ENCODE peak calls at places on chromosome 21, in eight cellular contexts. V, W, T, K, E, S, H and Z are unnamed samples. For H3K4me1, the result is how much of the 10 kb centered on the place peaks cover.

GRCh38 chr21:43812139-43812821 is 22.9 kb downstream of the RRP1 start:
- DNase-seq in S (no peak), W (no peak), E (no peak), H (no peak), T (no peak), V (peak), K (no peak), Z (peak)

GRCh38 chr21:25573409-25574206 is 33.7 kb downstream of the MRPL39 start:
- DNase-seq in T (peak), E (no peak), W (no peak), K (no peak), V (no peak), H (peak), S (no peak), Z (no peak)

GRCh38 chr21:43287111-43287973 is 118.5 kb downstream of the CRYAA start:
- DNase-seq in E (no peak), K (no peak), T (no peak), V (no peak), S (no peak), W (peak), H (no peak), Z (peak)

GRCh38 chr21:43903451-43904091 is 38.5 kb downstream of the AGPAT3 start:
- DNase-seq in S (peak), E (no peak), K (no peak), V (peak), T (no peak), W (peak), H (no peak), Z (no peak)

GRCh38 chr21:25582888-25583287 is 24.4 kb downstream of the MRPL39 start:
- DNase-seq in H (no peak), S (no peak), W (no peak), T (no peak), K (no peak), V (no peak), E (no peak), Z (no peak)

GRCh38 chr21:39527067-39527595 is 75.4 kb downstream of the SH3BGR start:
- DNase-seq in V (no peak), T (no peak), K (no peak), W (no peak), H (no peak), S (no peak), E (no peak), Z (no peak)

GRCh38 chr21:44375686-44376320 is 22.4 kb downstream of the TRPM2 start:
- DNase-seq in S (no peak), T (no peak), V (no peak), H (no peak), K (no peak), E (no peak), W (peak), Z (no peak)

GRCh38 chr21:26115346-26115745 is 55.2 kb downstream of the APP start:
- DNase-seq in H (no peak), E (no peak), K (no peak), V (no peak), W (no peak), T (peak), S (no peak), Z (no peak)

GRCh38 chr21:16534408-16535099 is 804.8 kb downstream of the USP25 start:
- DNase-seq in V (peak), S (peak), W (peak), H (peak), E (peak), K (no peak), T (peak), Z (peak)

GRCh38 chr21:38470762-38471161 is 27.5 kb downstream of the ERG start:
- DNase-seq in S (no peak), E (no peak), H (no peak), W (no peak), V (no peak), K (no peak), T (peak), Z (no peak)

GRCh38 chr21:38468989-38469388 is 29.3 kb downstream of the ERG start:
- DNase-seq in S (no peak), T (peak), H (no peak), E (no peak), V (no peak), W (no peak), K (no peak), Z (no peak)

GRCh38 chr21:38471766-38472165 is 26.5 kb downstream of the ERG start:
- DNase-seq in K (no peak), H (no peak), V (no peak), S (no peak), T (no peak), E (no peak), W (no peak), Z (no peak)

GRCh38 chr21:38467369-38467768 is 30.9 kb downstream of the ERG start:
- DNase-seq in S (no peak), K (no peak), T (no peak), E (no peak), V (no peak), W (no peak), H (no peak), Z (no peak)

DNA sequence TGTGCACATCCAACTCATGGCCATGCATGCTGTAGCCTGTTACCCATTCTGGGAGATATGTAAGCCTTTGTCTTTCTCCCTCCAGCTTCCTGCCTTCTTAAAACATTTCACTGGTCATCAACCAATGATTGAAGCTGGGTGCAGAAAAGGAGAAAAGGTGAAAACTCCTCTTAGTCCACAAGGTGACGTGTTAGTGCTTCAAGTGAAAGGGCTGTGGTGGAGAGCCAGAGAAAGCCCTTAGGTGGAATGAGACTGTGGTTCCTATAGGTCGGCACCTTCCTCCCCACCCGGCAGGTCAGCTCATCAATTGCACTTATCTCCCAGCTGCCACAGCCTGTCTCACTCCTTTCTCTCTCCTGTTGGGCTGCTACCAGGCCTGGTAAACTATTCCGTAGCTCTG is 30.4 kb downstream of the ERG start:
- DNase-seq in H (no peak), K (no peak), W (no peak), T (no peak), E (no peak), S (no peak), V (no peak), Z (no peak)
- H3K4me3 ChIP-seq in H (no peak), K (no peak), W (no peak), T (no peak), E (no peak), S (no peak), V (no peak), Z (no peak)

DNA sequence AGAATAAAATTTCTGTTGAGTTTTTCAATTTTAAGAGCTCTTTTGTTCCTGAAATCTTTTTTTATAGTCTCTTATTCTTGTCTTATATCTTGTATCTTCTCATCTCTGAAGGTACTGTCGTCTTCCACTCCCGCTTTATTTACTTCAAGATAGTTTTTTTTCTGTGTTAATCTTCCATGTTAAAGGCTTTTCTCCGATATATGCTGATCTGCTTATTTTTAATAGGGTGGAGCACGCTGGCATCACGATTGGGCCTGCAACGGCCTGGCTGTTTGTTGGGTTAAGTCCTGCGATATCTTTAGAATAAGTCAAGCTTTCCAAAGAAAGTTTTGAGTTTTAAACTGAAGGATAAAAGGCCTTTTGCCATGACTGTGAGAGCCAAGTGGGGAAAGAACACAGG is 35.7 kb downstream of the MRPS6 start:
- DNase-seq in V (no peak), T (no peak), E (no peak), S (no peak), H (no peak), K (no peak), W (no peak), Z (no peak)
- H3K4me1 ChIP-seq in V (under half), T (under half), E (under half), S (under half), H (under half), K (under half), W (under half), Z (under half)

GRCh38 chr21:45515241-45516061 is 26.8 kb downstream of the SLC19A1 start:
- DNase-seq in E (no peak), K (no peak), H (no peak), W (peak), S (no peak), T (no peak), V (no peak), Z (peak)
- H3K27ac ChIP-seq in E (no peak), K (no peak), H (no peak), W (no peak), S (no peak), T (no peak), V (no peak), Z (no peak)

GRCh38 chr21:28832715-28833061 is 160.0 kb downstream of the LTN1 start:
- DNase-seq in W (no peak), V (no peak), H (no peak), T (no peak), S (no peak), E (no peak), K (no peak), Z (no peak)
- H3K4me3 ChIP-seq in W (no peak), V (no peak), H (no peak), T (no peak), S (no peak), E (no peak), K (no peak), Z (no peak)

GRCh38 chr21:40964691-40965090 is 117.7 kb upstream of the DSCAM start:
- DNase-seq in H (no peak), V (no peak), T (no peak), W (no peak), K (no peak), E (no peak), S (no peak), Z (no peak)
- H3K4me1 ChIP-seq in H (under half), V (under half), T (under half), W (under half), K (under half), E (under half), S (under half), Z (under half)

DNA sequence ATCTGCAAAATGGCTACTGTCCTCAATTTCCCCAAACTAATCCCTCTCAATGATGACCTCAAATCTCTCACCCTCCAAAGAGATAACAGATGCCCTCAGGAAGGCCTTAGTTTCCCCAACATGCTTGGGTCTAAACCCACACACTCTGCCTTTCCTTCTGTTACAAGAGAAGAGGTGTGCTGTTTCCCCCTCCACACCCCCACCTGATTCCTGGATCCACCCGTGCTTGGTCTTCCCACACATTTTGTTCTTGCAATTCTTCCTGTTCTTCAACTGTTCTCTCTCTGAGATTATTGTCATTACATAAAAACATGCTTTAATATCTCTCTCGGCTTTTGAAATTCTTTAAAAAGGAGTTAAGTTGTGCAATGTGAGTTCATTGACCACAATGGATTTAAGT is 5.7 kb upstream of the CBR3 start:
- DNase-seq in H (no peak), K (no peak), S (no peak), W (no peak), V (no peak), T (no peak), E (no peak), Z (no peak)
- H3K27ac ChIP-seq in H (no peak), K (peak), S (no peak), W (no peak), V (no peak), T (no peak), E (no peak), Z (no peak)

GRCh38 chr21:41836166-41837015 is 42.8 kb downstream of the PRDM15 start:
- DNase-seq in E (no peak), T (no peak), K (no peak), V (no peak), W (peak), S (no peak), H (no peak), Z (no peak)

GRCh38 chr21:41837756-41838297 is 41.3 kb downstream of the PRDM15 start:
- DNase-seq in E (no peak), T (no peak), K (no peak), V (no peak), S (no peak), H (no peak), W (no peak), Z (no peak)

GRCh38 chr21:41834252-41834925 is 44.8 kb downstream of the PRDM15 start:
- DNase-seq in V (no peak), E (no peak), W (peak), T (no peak), K (no peak), S (no peak), H (no peak), Z (no peak)

GRCh38 chr21:41834926-41835663 is 44.0 kb downstream of the PRDM15 start:
- DNase-seq in T (no peak), K (no peak), E (no peak), S (no peak), H (no peak), W (peak), V (no peak), Z (no peak)

DNA sequence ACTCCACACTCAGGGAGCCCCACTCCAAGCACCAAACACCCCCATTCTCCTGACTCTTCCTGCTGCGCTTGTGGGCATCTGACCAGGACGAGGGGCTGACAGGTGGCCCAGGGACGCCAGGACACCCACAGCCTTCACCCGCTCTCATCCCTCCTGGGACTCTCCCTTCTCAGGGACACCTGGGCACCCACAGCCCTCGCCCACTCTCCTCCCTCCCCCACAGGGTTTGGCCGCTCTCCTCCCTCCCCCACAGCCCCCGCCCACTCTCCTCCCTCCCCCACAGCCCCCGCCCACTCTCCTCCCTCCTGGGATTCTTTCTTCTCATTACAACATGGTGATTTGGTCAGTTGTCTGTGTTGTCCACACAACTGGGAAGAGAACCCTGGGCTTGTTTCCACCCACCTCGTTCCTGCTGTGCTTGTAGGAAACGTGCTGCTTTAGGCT is 43.4 kb downstream of the PRDM15 start:
- DNase-seq in T (no peak), K (no peak), W (peak), H (no peak), S (no peak), E (no peak), V (no peak), Z (no peak)
- H3K4me3 ChIP-seq in T (no peak), K (no peak), W (no peak), H (no peak), S (no peak), E (no peak), V (no peak), Z (no peak)